ENCODE peak calls at places on chromosomes 3 and 15, in five cellular contexts. N, K, G, Q and E are unnamed samples.

GRCh38 chr3:44892689-44893088 is 18.3 kb downstream of the TGM4 start:
- DNase-seq in N (no peak), K (no peak), G (no peak), Q (no peak), E (no peak)

GRCh38 chr15:89539027-89539426 is 36.2 kb upstream of the TICRR start:
- DNase-seq in N (no peak), K (no peak), G (no peak), Q (no peak), E (no peak)

GRCh38 chr3:176927985-176928931 is 269.0 kb downstream of the TBL1XR1 start:
- DNase-seq in N (no peak), K (no peak), G (no peak), Q (no peak), E (no peak)

GRCh38 chr3:117035785-117036184 is 326.2 kb downstream of the TUSC7 start:
- DNase-seq in N (no peak), K (no peak), G (no peak), Q (no peak), E (no peak)

GRCh38 chr3:78221796-78222195 is 1181.9 kb downstream of the ROBO2 start:
- DNase-seq in N (no peak), K (no peak), G (no peak), Q (no peak), E (no peak)

GRCh38 chr15:73291441-73291840 is 77.3 kb downstream of the HCN4 start:
- DNase-seq in N (no peak), K (no peak), G (no peak), Q (no peak), E (no peak)

GRCh38 chr15:38176155-38176554 is 76.5 kb upstream of the SPRED1 start:
- DNase-seq in N (no peak), K (no peak), G (no peak), Q (peak; percentile 61), E (no peak)

GRCh38 chr15:89673162-89673506 is 6.0 kb downstream of the PLIN1 start:
- DNase-seq in N (peak; percentile 87), K (peak; percentile 25), G (no peak), Q (no peak), E (peak; percentile 67)

GRCh38 chr15:38651328-38652038 is 86.9 kb upstream of the RASGRP1 start:
- DNase-seq in N (no peak), K (no peak), G (no peak), Q (no peak), E (no peak)

GRCh38 chr3:94259291-94259690 is 196.4 kb downstream of the NSUN3 start:
- DNase-seq in N (no peak), K (no peak), G (no peak), Q (no peak), E (no peak)

GRCh38 chr3:170864525-170865208 is 5.3 kb downstream of the RPL22L1 start:
- DNase-seq in N (no peak), K (no peak), G (no peak), Q (no peak), E (no peak)

GRCh38 chr15:87943629-87944028 is 312.9 kb downstream of the NTRK3 start:
- DNase-seq in N (no peak), K (no peak), G (no peak), Q (no peak), E (no peak)

GRCh38 chr3:69998759-69999158 is 774 bp upstream of the SAMMSON start:
- DNase-seq in N (no peak), K (no peak), G (no peak), Q (no peak), E (no peak)

GRCh38 chr15:98850991-98851776 is 156.4 kb downstream of the PGPEP1L start:
- DNase-seq in N (peak; percentile 83), K (peak; percentile 61), G (peak; percentile 57), Q (no peak), E (peak; percentile 55)

GRCh38 chr15:98854496-98854895 is 153.1 kb downstream of the PGPEP1L start:
- DNase-seq in N (no peak), K (no peak), G (no peak), Q (no peak), E (no peak)

GRCh38 chr15:98855067-98855814 is 152.4 kb downstream of the PGPEP1L start:
- DNase-seq in N (no peak), K (no peak), G (no peak), Q (no peak), E (no peak)

GRCh38 chr15:98853593-98854420 is 153.8 kb downstream of the PGPEP1L start:
- DNase-seq in N (no peak), K (no peak), G (no peak), Q (no peak), E (no peak)

DNA sequence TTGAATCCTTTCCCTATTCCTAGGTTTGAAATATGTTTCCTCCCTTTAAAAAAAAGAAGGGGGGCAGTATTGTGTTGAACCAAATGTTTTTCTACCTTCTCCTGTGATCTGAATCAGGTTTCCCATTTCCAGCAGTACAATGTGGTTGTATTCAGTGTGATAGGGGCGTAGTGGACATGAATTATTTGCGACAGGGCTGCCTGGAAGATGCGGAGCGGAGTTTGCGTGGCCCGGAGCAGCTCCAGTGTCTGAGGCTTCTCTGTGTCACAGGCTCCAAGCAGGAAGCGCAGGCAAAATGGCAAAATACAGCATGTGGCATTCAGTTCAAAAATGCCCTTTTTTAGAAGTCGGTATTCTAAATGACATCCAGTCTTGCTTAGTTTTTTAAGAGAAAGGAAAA is 154.4 kb downstream of the PGPEP1L start:
- DNase-seq in N (peak; percentile 74), K (peak; percentile 29), G (no peak), Q (peak; percentile 50), E (peak; percentile 58)
- TF ChIP-seq SUZ12 in N (no peak), K (no peak), G (no peak), Q (no peak), E (no peak)

GRCh38 chr3:25339220-25339619 is 88.8 kb upstream of the RARB start:
- DNase-seq in N (no peak), K (no peak), G (no peak), Q (no peak), E (no peak)
- TF ChIP-seq SUZ12 in N (no peak), K (no peak), G (no peak), Q (no peak), E (no peak)

GRCh38 chr15:57477736-57478522 is 101.6 kb downstream of the CGNL1 start:
- DNase-seq in N (no peak), K (peak; percentile 97), G (no peak), Q (peak; percentile 45), E (peak; percentile 25)

GRCh38 chr15:57481038-57481705 is 104.9 kb downstream of the CGNL1 start:
- DNase-seq in N (no peak), K (no peak), G (no peak), Q (no peak), E (no peak)

GRCh38 chr15:57472861-57473260 is 96.6 kb downstream of the CGNL1 start:
- DNase-seq in N (no peak), K (no peak), G (no peak), Q (no peak), E (no peak)

GRCh38 chr15:57479005-57479404 is 102.7 kb downstream of the CGNL1 start:
- DNase-seq in N (no peak), K (no peak), G (no peak), Q (no peak), E (no peak)

DNA sequence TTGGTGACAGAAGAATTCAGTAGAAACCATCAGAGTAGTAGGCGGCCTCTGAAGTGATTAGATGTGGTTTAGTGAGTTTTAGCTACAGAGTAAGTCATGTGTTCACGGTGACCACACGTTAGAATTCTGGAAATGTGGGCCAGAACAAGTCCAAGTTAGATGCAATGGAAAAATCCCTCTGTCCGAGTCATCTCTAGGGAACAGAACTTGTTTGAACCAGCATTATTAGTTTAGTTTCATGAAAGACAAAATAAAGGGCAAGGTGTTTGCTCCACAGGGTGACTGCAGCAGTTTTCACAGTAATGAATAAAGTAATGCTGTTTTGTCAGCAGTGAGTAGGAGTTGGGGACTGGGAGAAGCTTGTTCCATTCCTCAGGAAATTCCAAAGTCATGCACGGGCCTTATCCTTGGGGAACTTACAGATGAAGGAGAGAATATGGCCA is 100.2 kb downstream of the CGNL1 start:
- DNase-seq in N (no peak), K (peak; percentile 21), G (no peak), Q (no peak), E (no peak)
- TF ChIP-seq SUZ12 in N (no peak), K (no peak), G (no peak), Q (no peak), E (no peak)

GRCh38 chr3:32448686-32449474 is 53.8 kb downstream of the CMTM6 start:
- DNase-seq in N (no peak), K (no peak), G (no peak), Q (no peak), E (no peak)
- TF ChIP-seq SUZ12 in N (no peak), K (no peak), G (no peak), Q (no peak), E (no peak)

GRCh38 chr3:87541711-87542110 is 265.3 kb upstream of the POU1F1 start:
- DNase-seq in N (no peak), K (no peak), G (no peak), Q (no peak), E (no peak)
- TF ChIP-seq SUZ12 in N (no peak), K (no peak), G (no peak), Q (no peak), E (no peak)

DNA sequence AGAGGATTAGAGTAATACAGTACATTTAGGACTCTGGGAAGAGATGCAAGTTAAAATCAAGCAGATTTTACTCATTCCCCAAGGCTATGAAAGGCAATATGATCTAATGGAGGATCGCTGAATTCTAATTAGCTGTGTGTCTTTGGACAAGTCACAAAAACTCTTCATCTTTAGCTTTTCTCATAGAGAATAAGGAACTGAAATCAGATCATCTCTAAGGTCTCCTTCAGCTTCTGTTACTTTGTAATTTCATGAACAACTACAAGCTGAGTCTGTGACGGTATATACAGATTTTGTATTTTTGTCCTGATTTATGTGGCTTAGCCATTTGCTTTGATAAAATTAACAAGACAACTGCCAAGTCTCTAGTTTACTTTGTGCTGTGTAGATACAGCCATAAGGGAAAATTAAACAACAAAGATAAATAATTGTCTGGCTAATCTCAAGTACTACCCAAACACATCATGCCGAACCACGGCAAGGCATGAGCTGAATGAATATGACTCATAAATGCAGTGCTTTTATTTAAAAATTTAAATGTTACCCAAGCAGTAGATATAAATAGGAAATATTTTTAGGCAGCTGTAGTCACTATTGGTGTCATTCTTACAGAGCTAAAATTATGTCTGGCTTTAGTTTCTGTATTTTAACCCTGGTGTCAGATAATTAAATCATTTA is 81.5 kb downstream of the GAP43 start:
- DNase-seq in N (no peak), K (no peak), G (no peak), Q (no peak), E (no peak)
- TF ChIP-seq SUZ12 in N (no peak), K (no peak), G (no peak), Q (no peak), E (no peak)